ENCODE peak calls at places on chromosomes 1 and 21, in six cellular contexts. I is uterus; R is ovary; Z is PC-3; D is effector memory CD4-positive, alpha-beta T cell; L is fibroblast of lung. K is an unnamed sample.

GRCh38 chr1:156489166-156489934 is 11.2 kb downstream of the MEF2D start:
- DNase-seq in R (peak; percentile 56), D (peak; percentile 24), I (no peak), L (no peak), Z (no peak), K (peak; percentile 78)

GRCh38 chr1:207040181-207040533 is 7.6 kb upstream of the C1orf116 start:
- DNase-seq in D (no peak), L (no peak), R (no peak), I (no peak), Z (no peak), K (no peak)

GRCh38 chr1:33269621-33270020 is 13.3 kb downstream of the ZNF362 start:
- DNase-seq in I (no peak), L (no peak), R (no peak), D (no peak), Z (no peak), K (no peak)

GRCh38 chr1:45103534-45103933 is 91.5 kb downstream of the UROD start:
- DNase-seq in I (no peak), R (no peak), Z (no peak), D (no peak), L (no peak), K (no peak)

GRCh38 chr1:76298399-76298798 is 223.9 kb downstream of the ST6GALNAC3 start:
- DNase-seq in Z (no peak), R (no peak), D (no peak), I (no peak), L (no peak), K (no peak)

GRCh38 chr1:184930232-184930631 is 44.1 kb downstream of the NIBAN1 start:
- DNase-seq in R (no peak), Z (no peak), I (no peak), D (no peak), L (no peak), K (no peak)

GRCh38 chr1:213389061-213389581 is 338.1 kb downstream of the RPS6KC1 start:
- DNase-seq in Z (no peak), I (no peak), D (no peak), L (no peak), R (no peak), K (no peak)

GRCh38 chr21:42209801-42210479 is 9.0 kb upstream of the ABCG1 start:
- DNase-seq in Z (peak; percentile 63), D (no peak), I (no peak), R (no peak), L (no peak), K (no peak)

GRCh38 chr21:44088401-44088780 is 18.8 kb upstream of the PWP2 start:
- DNase-seq in L (no peak), D (no peak), Z (no peak), I (no peak), R (no peak), K (no peak)

GRCh38 chr1:240965581-240966091 is 353.7 kb upstream of the GREM2 start:
- DNase-seq in D (no peak), I (no peak), L (no peak), R (no peak), Z (peak; percentile 69), K (no peak)

GRCh38 chr1:21324368-21325137 is 34.3 kb upstream of the ECE1 start:
- DNase-seq in Z (peak; percentile 96), I (peak; percentile 81), D (peak; percentile 59), R (peak; percentile 77), L (peak; percentile 90), K (peak; percentile 85)

DNA sequence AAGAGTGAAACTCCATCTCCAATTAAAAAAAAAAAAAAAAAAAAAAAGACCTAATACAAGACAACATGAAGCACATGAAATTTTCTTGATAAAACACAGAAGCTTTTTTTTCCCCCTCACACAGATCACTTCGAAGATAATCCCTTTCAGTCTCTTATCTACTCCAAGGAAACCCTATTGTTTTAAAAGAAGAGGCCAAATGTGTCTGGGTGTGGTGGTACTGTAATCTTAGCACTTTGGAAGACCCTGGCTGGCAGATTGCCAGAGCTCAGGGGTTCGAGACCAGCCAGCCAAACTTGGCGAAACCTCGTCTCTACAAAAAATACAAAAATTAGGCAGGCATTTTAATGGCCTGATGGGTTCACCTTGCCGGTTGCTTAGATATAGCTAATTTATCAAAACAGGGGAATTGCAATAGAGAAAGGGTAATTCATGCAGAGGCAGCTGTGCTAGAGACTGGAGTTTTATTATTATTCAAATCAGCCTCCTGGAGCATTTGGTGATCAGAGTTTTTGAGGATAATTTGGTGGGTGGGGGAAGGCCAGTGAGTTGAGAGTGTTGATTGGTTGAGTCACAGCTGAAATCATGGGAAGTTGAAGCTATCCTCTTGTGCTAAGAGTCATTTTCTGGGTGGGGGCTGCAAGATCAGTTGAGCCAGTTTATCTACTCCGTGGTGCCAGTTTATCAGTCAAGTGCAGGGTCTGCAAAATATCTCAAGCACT is 62.5 kb downstream of the SLC16A1 start:
- DNase-seq in R (no peak), I (no peak), Z (no peak), D (no peak), L (no peak), K (no peak)
- H3K4me3 ChIP-seq in R (no peak overlapping the region), I (no peak overlapping the region), Z (no peak overlapping the region), D (no peak overlapping the region), L (no peak overlapping the region), K (no peak overlapping the region)

DNA sequence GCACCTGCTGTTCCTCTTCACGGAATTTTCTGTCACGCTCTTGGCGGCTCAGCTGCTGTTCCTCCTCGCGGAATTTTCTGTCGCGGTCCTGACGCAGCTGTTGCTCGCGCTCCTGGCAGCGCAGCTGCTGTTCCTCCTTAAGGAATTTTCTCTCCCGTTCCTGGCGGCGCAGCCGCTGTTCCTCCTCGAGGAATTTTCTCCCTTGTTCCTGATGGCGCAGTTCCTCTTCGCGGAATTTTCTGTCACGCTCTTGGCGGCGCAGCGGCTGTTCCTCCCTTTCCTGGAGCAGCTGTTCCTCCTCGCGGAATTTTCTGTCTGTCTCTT is 6.4 kb downstream of the TCHH start:
- DNase-seq in R (no peak), I (no peak), Z (no peak), L (no peak), D (no peak), K (no peak)
- H3K4me3 ChIP-seq in R (no peak overlapping the region), I (no peak overlapping the region), Z (peak overlapping the region; percentile 71), L (no peak overlapping the region), D (no peak overlapping the region), K (no peak overlapping the region)

GRCh38 chr1:178465011-178465410 is 31.8 kb downstream of the CLEC20A start:
- DNase-seq in L (peak; percentile 54), Z (peak; percentile 36), D (no peak), I (no peak), R (no peak), K (no peak)
- H3K4me3 ChIP-seq in L (no peak overlapping the region), Z (no peak overlapping the region), D (no peak overlapping the region), I (no peak overlapping the region), R (no peak overlapping the region), K (no peak overlapping the region)

GRCh38 chr1:4656533-4657140 is 2.2 kb downstream of the AJAP1 start:
- DNase-seq in R (peak; percentile 38), Z (no peak), D (no peak), L (no peak), I (no peak), K (no peak)
- H3K4me3 ChIP-seq in R (no peak overlapping the region), Z (no peak overlapping the region), D (no peak overlapping the region), L (no peak overlapping the region), I (no peak overlapping the region), K (no peak overlapping the region)

GRCh38 chr1:110672001-110672752 is 2.6 kb downstream of the KCNA3 start:
- DNase-seq in L (peak; percentile 57), D (peak; percentile 71), R (no peak), Z (no peak), I (no peak), K (peak; percentile 42)
- H3K4me3 ChIP-seq in L (peak overlapping the region; percentile 29), D (peak overlapping the region; percentile 81), R (no peak overlapping the region), Z (no peak overlapping the region), I (no peak overlapping the region), K (peak overlapping the region; percentile 57)

GRCh38 chr21:46022551-46023107 is 41.1 kb downstream of the COL6A1 start:
- DNase-seq in I (peak; percentile 40), D (no peak), Z (no peak), R (peak; percentile 40), L (no peak), K (no peak)

GRCh38 chr21:46020581-46020980 is 39.0 kb downstream of the COL6A1 start:
- DNase-seq in I (no peak), L (no peak), R (no peak), D (no peak), Z (no peak), K (no peak)

GRCh38 chr21:46023126-46023985 is 41.8 kb downstream of the COL6A1 start:
- DNase-seq in D (no peak), Z (no peak), L (no peak), I (peak; percentile 81), R (peak; percentile 34), K (no peak)

GRCh38 chr21:46021398-46021797 is 39.8 kb downstream of the COL6A1 start:
- DNase-seq in R (no peak), D (no peak), I (no peak), L (no peak), Z (no peak), K (no peak)

GRCh38 chr21:46021978-46022544 is 40.5 kb downstream of the COL6A1 start:
- DNase-seq in I (peak; percentile 73), D (no peak), L (no peak), R (peak; percentile 65), Z (no peak), K (no peak)
- H3K4me3 ChIP-seq in I (no peak overlapping the region), D (no peak overlapping the region), L (no peak overlapping the region), R (no peak overlapping the region), Z (no peak overlapping the region), K (no peak overlapping the region)

DNA sequence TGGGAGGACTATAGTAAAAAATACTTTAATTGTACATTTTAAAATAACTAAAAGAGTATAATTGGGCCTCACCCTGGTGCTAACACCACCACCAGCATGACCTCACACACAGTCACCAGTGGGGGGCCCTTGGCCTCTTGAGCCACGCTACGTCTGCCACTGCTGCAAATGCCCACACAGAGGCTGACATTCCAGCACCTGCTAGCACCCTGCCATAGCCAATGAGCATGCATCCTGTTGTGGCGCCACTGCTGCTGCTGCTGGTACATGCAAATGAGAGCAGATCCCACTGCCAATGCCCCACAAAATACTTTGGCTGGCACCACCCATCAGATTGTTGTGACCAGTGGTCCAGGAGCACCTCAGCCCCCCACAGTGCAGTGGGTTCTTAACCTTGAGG is 31.5 kb upstream of the TNR start:
- DNase-seq in D (no peak), Z (no peak), R (no peak), L (no peak), I (no peak), K (no peak)
- H3K4me3 ChIP-seq in D (no peak overlapping the region), Z (no peak overlapping the region), R (no peak overlapping the region), L (no peak overlapping the region), I (no peak overlapping the region), K (no peak overlapping the region)